ENCODE peak calls at places on chromosomes 7 and 10, in five cellular contexts. Y is body of pancreas, Z is testis, B is esophagus squamous epithelium, P is transverse colon. X is an unnamed sample.

GRCh38 chr10:116490028-116490662 is 55.6 kb upstream of the PNLIP start:
- DNase-seq in Y (no peak), Z (no peak), B (no peak), P (no peak), X (no peak)

GRCh38 chr7:132751282-132751647 is 175.0 kb upstream of the PLXNA4 start:
- DNase-seq in Y (no peak), Z (no peak), B (no peak), P (no peak), X (no peak)

GRCh38 chr7:25549315-25549933 is 321.1 kb upstream of the NPVF start:
- DNase-seq in Y (no peak), Z (no peak), B (no peak), P (no peak), X (no peak)

GRCh38 chr7:44565097-44565794 is 8.5 kb downstream of the DDX56 start:
- DNase-seq in Y (peak), Z (peak), B (no peak), P (peak), X (peak)

GRCh38 chr7:4683884-4684565 is 1.9 kb downstream of the FOXK1 start:
- DNase-seq in Y (peak), Z (peak), B (no peak), P (peak), X (peak)

GRCh38 chr7:1290262-1291039 is 57.8 kb downstream of the UNCX start:
- DNase-seq in Y (peak), Z (peak), B (no peak), P (no peak), X (peak)

GRCh38 chr10:4266387-4267083 is 481.5 kb upstream of the KLF6 start:
- DNase-seq in Y (no peak), Z (peak), B (no peak), P (no peak), X (no peak)

GRCh38 chr10:120580651-120581259 is 123.7 kb downstream of the PLPP4 start:
- DNase-seq in Y (peak), Z (no peak), B (no peak), P (peak), X (no peak)

GRCh38 chr7:982511-983181 is at the start of gene CYP2W1:
- DNase-seq in Y (no peak), Z (no peak), B (no peak), P (no peak), X (no peak)

GRCh38 chr7:50826371-50827172 is 43.9 kb upstream of the GRB10 start:
- DNase-seq in Y (no peak), Z (no peak), B (no peak), P (no peak), X (no peak)

GRCh38 chr10:19853839-19854238 is 37.6 kb downstream of the PLXDC2 start:
- DNase-seq in Y (no peak), Z (no peak), B (no peak), P (no peak), X (no peak)

GRCh38 chr10:100518761-100519241 is 860 bp downstream of the SEC31B start:
- DNase-seq in Y (peak), Z (peak), B (no peak), P (peak), X (peak)

GRCh38 chr10:22489975-22490374 is 144.7 kb downstream of the SPAG6 start:
- DNase-seq in Y (no peak), Z (no peak), B (no peak), P (no peak), X (no peak)

DNA sequence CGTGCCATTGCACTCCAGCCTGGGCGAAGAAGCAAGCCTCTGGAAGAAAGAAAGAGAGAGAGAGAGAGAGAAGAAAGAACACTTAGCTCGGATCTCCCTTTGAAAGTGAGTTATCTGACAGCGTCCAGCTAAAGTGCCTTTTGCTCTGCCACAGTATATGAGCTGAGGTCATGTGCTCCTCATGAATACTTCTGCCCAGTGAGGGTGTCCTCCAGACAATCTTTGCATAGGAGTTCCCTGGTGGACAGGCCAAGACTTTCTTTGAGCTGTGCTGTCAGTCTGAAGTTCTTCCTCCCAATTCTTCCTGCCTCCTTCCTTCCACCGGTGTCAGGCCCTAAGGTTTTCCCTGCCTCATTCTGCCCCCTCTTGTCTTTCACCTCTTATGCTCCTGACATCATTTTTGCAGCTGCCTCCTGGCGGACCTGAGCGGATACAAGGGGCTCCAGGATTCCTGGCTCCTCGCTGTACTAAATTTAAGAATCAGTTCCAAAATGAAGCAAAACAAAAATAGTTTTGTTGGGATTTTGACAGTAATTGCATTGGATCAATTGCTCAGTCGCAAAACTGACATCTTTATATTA is 31.9 kb downstream of the XRCC2 start:
- DNase-seq in Y (no peak), Z (no peak), B (no peak), P (no peak), X (no peak)
- TF ChIP-seq POLR2A in Y (no peak), Z (no peak), B (no peak), P (no peak), X (no peak)

GRCh38 chr10:8316284-8316683 is 261.8 kb downstream of the GATA3 start:
- DNase-seq in Y (no peak), Z (no peak), B (no peak), P (no peak), X (no peak)
- TF ChIP-seq CTCF in Y (no peak), Z (no peak), B (no peak), P (no peak), X (no peak)

GRCh38 chr7:87220026-87220733 is 648 bp upstream of the TMEM243 start:
- DNase-seq in Y (peak), Z (peak), B (no peak), P (peak), X (peak)
- TF ChIP-seq POLR2A in Y (peak), Z (peak), B (peak), P (peak), X (peak)

DNA sequence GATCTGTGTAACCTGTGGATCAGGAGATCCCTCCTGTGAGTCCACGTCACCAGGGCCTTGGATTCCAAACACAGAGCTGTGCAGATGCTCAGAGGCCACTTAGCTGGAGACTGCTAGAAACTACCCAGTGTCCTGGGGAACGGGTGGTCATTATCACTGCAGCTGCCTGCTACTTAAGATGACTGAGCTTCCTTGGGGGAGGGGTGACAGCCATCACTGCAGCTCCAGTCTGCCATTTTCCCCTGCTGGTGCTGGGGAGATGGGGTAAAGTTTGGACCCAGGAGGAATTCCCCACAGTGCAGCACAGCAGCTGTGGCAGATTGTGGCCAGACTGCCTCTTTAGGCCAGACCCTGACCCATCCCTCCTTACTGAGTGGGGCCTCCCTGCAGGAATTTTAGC is 78.8 kb upstream of the VOPP1 start:
- DNase-seq in Y (no peak), Z (no peak), B (no peak), P (no peak), X (no peak)
- TF ChIP-seq CTCF in Y (no peak), Z (no peak), B (no peak), P (no peak), X (no peak)

DNA sequence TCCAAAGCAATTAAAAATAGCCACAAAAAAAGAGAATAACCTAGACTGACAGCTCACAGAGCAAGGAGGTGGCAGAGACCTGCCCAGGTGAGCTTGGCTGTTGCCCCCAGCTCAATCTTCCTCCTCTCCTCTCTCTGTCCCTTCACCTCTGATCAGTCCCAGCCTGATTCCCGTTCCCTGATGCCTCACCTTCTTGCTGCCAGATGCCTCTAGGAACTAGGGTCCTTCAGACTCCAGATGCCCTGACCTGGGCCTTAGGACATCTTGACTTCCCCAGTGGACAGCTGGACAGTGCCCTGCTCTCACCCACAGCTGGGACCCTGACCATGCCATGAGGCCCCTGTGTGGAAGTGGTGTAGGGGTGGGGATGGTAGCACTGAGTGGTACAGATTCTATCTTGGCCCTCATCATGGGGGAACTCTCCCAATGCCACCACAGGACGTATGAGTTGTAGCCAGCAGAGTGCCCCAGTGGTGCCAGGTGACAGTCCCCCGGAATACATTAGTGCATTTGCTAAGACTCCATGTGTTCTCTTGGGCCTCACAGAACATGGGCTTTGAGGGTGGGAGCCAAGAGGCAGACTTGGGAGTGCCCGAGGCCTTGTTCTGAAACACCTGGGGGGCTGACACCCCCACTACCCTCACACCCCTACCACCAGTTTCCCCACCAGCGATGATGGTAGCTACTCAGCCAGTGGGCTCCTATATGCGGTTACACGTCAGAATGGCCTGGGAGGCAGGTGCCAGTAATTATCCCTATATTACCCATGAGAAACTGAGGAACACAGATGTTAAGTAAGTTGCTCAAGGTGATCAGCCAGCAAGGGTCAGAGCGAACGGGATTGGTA is 2.0 kb downstream of the DEPP1 start:
- DNase-seq in Y (peak), Z (no peak), B (no peak), P (no peak), X (peak)
- TF ChIP-seq POLR2A in Y (peak), Z (no peak), B (no peak), P (peak), X (peak)

GRCh38 chr10:24872049-24872789 is 80.2 kb downstream of the PRTFDC1 start:
- DNase-seq in Y (no peak), Z (no peak), B (no peak), P (no peak), X (no peak)
- TF ChIP-seq CTCF in Y (no peak), Z (no peak), B (no peak), P (no peak), X (no peak)

DNA sequence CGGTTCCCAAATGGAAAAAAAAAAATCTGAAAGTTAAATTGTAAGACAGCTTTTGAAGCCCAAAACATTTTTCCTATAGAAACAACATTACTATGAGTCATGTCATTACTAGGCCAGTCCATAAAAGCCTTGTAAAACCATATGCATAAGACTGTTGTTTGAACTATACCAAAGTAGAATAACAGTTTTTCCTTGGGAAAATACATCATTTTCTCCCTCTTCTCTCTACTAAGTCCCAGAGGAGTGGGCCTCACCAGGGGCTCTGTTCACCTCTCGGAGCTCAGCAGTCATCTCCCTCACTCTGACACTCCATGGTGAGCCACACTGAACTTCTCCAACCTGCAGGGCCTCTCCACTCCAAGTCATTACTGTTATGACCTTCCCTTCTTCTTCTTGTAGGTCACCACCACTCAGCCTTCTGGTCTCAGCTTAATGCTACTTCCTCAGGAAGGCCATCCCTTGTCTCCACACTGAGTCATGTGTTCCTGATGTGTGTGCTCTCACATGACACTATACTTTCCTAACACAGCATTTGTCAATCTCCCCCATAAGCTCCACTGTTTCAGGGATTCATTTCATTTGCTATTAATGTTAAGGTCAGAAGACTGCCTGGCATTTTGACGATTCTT is 32.5 kb downstream of the ZNF438 start:
- DNase-seq in Y (no peak), Z (no peak), B (no peak), P (no peak), X (no peak)
- TF ChIP-seq POLR2A in Y (peak), Z (no peak), B (peak), P (peak), X (no peak)

GRCh38 chr10:844552-844951 is 87.0 kb downstream of the LARP4B start:
- DNase-seq in Y (no peak), Z (no peak), B (no peak), P (no peak), X (no peak)

GRCh38 chr10:841535-841934 is 90.0 kb downstream of the LARP4B start:
- DNase-seq in Y (no peak), Z (no peak), B (no peak), P (no peak), X (no peak)

GRCh38 chr10:842795-843194 is 88.7 kb downstream of the LARP4B start:
- DNase-seq in Y (no peak), Z (no peak), B (no peak), P (no peak), X (no peak)

GRCh38 chr10:845526-845925 is 86.0 kb downstream of the LARP4B start:
- DNase-seq in Y (no peak), Z (no peak), B (no peak), P (no peak), X (no peak)

GRCh38 chr10:843703-844102 is 87.8 kb downstream of the LARP4B start:
- DNase-seq in Y (no peak), Z (no peak), B (no peak), P (no peak), X (no peak)
- TF ChIP-seq CTCF in Y (no peak), Z (no peak), B (no peak), P (no peak), X (no peak)